ENCODE peak calls at places on chromosomes 2 and 18, in six cellular contexts. One of them, this sample, is unnamed.
A peak's percentile ranks its signal among the peaks of the same experiment; 100 is the strongest.

GRCh38 chr2:66488946-66489345 is 54.0 kb downstream of the MEIS1 start:
- DNase-seq in bronchial epithelial cell: no peak
- DNase-seq in fibroblast of mammary gland: no peak
- DNase-seq in head of caudate nucleus: no peak
- DNase-seq in caudate nucleus: no peak
- DNase-seq in HEK293T: no peak
- DNase-seq in this sample: no peak

GRCh38 chr2:8892149-8892548 is 54.7 kb upstream of the KIDINS220 start:
- DNase-seq in bronchial epithelial cell: no peak
- DNase-seq in fibroblast of mammary gland: no peak
- DNase-seq in head of caudate nucleus: no peak
- DNase-seq in caudate nucleus: no peak
- DNase-seq in HEK293T: no peak
- DNase-seq in this sample: no peak

GRCh38 chr18:76476665-76477561 is 18.1 kb downstream of the ZNF516 start:
- DNase-seq in bronchial epithelial cell: peak; percentile 84
- DNase-seq in fibroblast of mammary gland: peak; percentile 96
- DNase-seq in head of caudate nucleus: no peak
- DNase-seq in caudate nucleus: no peak
- DNase-seq in HEK293T: no peak
- DNase-seq in this sample: peak; percentile 58

GRCh38 chr2:44960871-44961270 is 19.4 kb downstream of the SIX3 start:
- DNase-seq in bronchial epithelial cell: no peak
- DNase-seq in fibroblast of mammary gland: no peak
- DNase-seq in head of caudate nucleus: no peak
- DNase-seq in caudate nucleus: no peak
- DNase-seq in HEK293T: no peak
- DNase-seq in this sample: no peak

GRCh38 chr18:36297419-36298112 is at the start of gene FHOD3:
- DNase-seq in bronchial epithelial cell: no peak
- DNase-seq in fibroblast of mammary gland: peak; percentile 38
- DNase-seq in head of caudate nucleus: peak; percentile 65
- DNase-seq in caudate nucleus: no peak
- DNase-seq in HEK293T: peak; percentile 95
- DNase-seq in this sample: peak; percentile 27

GRCh38 chr18:23136326-23137092 is 1.2 kb downstream of the CABLES1 start:
- DNase-seq in bronchial epithelial cell: no peak
- DNase-seq in fibroblast of mammary gland: no peak
- DNase-seq in head of caudate nucleus: peak; percentile 31
- DNase-seq in caudate nucleus: peak; percentile 28
- DNase-seq in HEK293T: peak; percentile 60
- DNase-seq in this sample: no peak

GRCh38 chr2:151289972-151290335 is 486 bp upstream of the NMI start:
- DNase-seq in bronchial epithelial cell: peak; percentile 84
- DNase-seq in fibroblast of mammary gland: peak; percentile 71
- DNase-seq in head of caudate nucleus: no peak
- DNase-seq in caudate nucleus: no peak
- DNase-seq in HEK293T: no peak
- DNase-seq in this sample: peak; percentile 46

GRCh38 chr2:28342081-28342967 is 50.3 kb upstream of the FOSL2 start:
- DNase-seq in bronchial epithelial cell: peak; percentile 23
- DNase-seq in fibroblast of mammary gland: peak; percentile 88
- DNase-seq in head of caudate nucleus: peak; percentile 26
- DNase-seq in caudate nucleus: no peak
- DNase-seq in HEK293T: no peak
- DNase-seq in this sample: peak; percentile 74

GRCh38 chr2:151379191-151379590 is 21.8 kb downstream of the TNFAIP6 start:
- DNase-seq in bronchial epithelial cell: no peak
- DNase-seq in fibroblast of mammary gland: peak; percentile 81
- DNase-seq in head of caudate nucleus: no peak
- DNase-seq in caudate nucleus: no peak
- DNase-seq in HEK293T: no peak
- DNase-seq in this sample: no peak

GRCh38 chr2:25567406-25567805 is 106.0 kb downstream of the DTNB start:
- DNase-seq in bronchial epithelial cell: peak; percentile 45
- DNase-seq in fibroblast of mammary gland: peak; percentile 60
- DNase-seq in head of caudate nucleus: no peak
- DNase-seq in caudate nucleus: peak; percentile 39
- DNase-seq in HEK293T: peak; percentile 28
- DNase-seq in this sample: peak; percentile 53

GRCh38 chr18:6842081-6842480 is 112.6 kb downstream of the ARHGAP28 start:
- DNase-seq in bronchial epithelial cell: no peak
- DNase-seq in fibroblast of mammary gland: no peak
- DNase-seq in head of caudate nucleus: no peak
- DNase-seq in caudate nucleus: no peak
- DNase-seq in HEK293T: no peak
- DNase-seq in this sample: no peak

GRCh38 chr2:45984366-45984765 is 312.8 kb upstream of the EPAS1 start:
- DNase-seq in bronchial epithelial cell: no peak
- DNase-seq in fibroblast of mammary gland: no peak
- DNase-seq in head of caudate nucleus: no peak
- DNase-seq in caudate nucleus: no peak
- DNase-seq in HEK293T: no peak
- DNase-seq in this sample: no peak

GRCh38 chr2:101361519-101361918 is 25.8 kb downstream of the CREG2 start:
- DNase-seq in bronchial epithelial cell: no peak
- DNase-seq in fibroblast of mammary gland: no peak
- DNase-seq in head of caudate nucleus: no peak
- DNase-seq in caudate nucleus: no peak
- DNase-seq in HEK293T: no peak
- DNase-seq in this sample: no peak

GRCh38 chr2:163649080-163649479 is 86.7 kb downstream of the FIGN start:
- DNase-seq in bronchial epithelial cell: peak; percentile 32
- DNase-seq in fibroblast of mammary gland: peak; percentile 43
- DNase-seq in head of caudate nucleus: no peak
- DNase-seq in caudate nucleus: no peak
- DNase-seq in HEK293T: no peak
- DNase-seq in this sample: no peak

GRCh38 chr2:34936089-34936488 is 1337.0 kb upstream of the FAM98A start:
- DNase-seq in bronchial epithelial cell: no peak
- DNase-seq in fibroblast of mammary gland: no peak
- DNase-seq in head of caudate nucleus: no peak
- DNase-seq in caudate nucleus: no peak
- DNase-seq in HEK293T: no peak
- DNase-seq in this sample: no peak

GRCh38 chr18:74310411-74310810 is 5.2 kb upstream of the C18orf63 start:
- DNase-seq in bronchial epithelial cell: peak; percentile 81
- DNase-seq in fibroblast of mammary gland: peak; percentile 71
- DNase-seq in head of caudate nucleus: no peak
- DNase-seq in caudate nucleus: no peak
- DNase-seq in HEK293T: peak; percentile 8
- DNase-seq in this sample: peak; percentile 41

GRCh38 chr2:147696426-147696825 is 148.4 kb upstream of the ACVR2A start:
- DNase-seq in bronchial epithelial cell: peak; percentile 81
- DNase-seq in fibroblast of mammary gland: no peak
- DNase-seq in head of caudate nucleus: no peak
- DNase-seq in caudate nucleus: no peak
- DNase-seq in HEK293T: no peak
- DNase-seq in this sample: peak; percentile 4

GRCh38 chr2:33788044-33788443 is 188.9 kb upstream of the FAM98A start:
- DNase-seq in bronchial epithelial cell: peak; percentile 29
- DNase-seq in fibroblast of mammary gland: peak; percentile 59
- DNase-seq in head of caudate nucleus: no peak
- DNase-seq in caudate nucleus: no peak
- DNase-seq in HEK293T: no peak
- DNase-seq in this sample: peak; percentile 26

GRCh38 chr2:467892-468630 is 180.2 kb upstream of the ALKAL2 start:
- DNase-seq in bronchial epithelial cell: no peak
- DNase-seq in fibroblast of mammary gland: no peak
- DNase-seq in head of caudate nucleus: peak; percentile 28
- DNase-seq in caudate nucleus: peak; percentile 14
- DNase-seq in HEK293T: no peak
- DNase-seq in this sample: no peak

GRCh38 chr2:111100765-111101162 is 19.9 kb upstream of the BCL2L11 start:
- DNase-seq in bronchial epithelial cell: peak; percentile 68
- DNase-seq in fibroblast of mammary gland: peak; percentile 14
- DNase-seq in head of caudate nucleus: no peak
- DNase-seq in caudate nucleus: no peak
- DNase-seq in HEK293T: no peak
- DNase-seq in this sample: peak; percentile 14

GRCh38 chr18:79606621-79607331 is 72.8 kb upstream of the CTDP1 start:
- DNase-seq in bronchial epithelial cell: no peak
- DNase-seq in fibroblast of mammary gland: no peak
- DNase-seq in head of caudate nucleus: no peak
- DNase-seq in caudate nucleus: no peak
- DNase-seq in HEK293T: no peak
- DNase-seq in this sample: no peak

GRCh38 chr2:178282075-178282474 is 87.8 kb downstream of the OSBPL6 start:
- DNase-seq in bronchial epithelial cell: peak; percentile 88
- DNase-seq in fibroblast of mammary gland: peak; percentile 92
- DNase-seq in head of caudate nucleus: no peak
- DNase-seq in caudate nucleus: no peak
- DNase-seq in HEK293T: no peak
- DNase-seq in this sample: peak; percentile 58

GRCh38 chr2:110101280-110101844 is 14.3 kb downstream of the MALL start:
- DNase-seq in bronchial epithelial cell: peak; percentile 99
- DNase-seq in fibroblast of mammary gland: peak; percentile 100
- DNase-seq in head of caudate nucleus: peak; percentile 62
- DNase-seq in caudate nucleus: peak; percentile 52
- DNase-seq in HEK293T: no peak
- DNase-seq in this sample: peak; percentile 100

GRCh38 chr18:52353589-52353988 is 13.6 kb downstream of the DCC start:
- DNase-seq in bronchial epithelial cell: no peak
- DNase-seq in fibroblast of mammary gland: no peak
- DNase-seq in head of caudate nucleus: no peak
- DNase-seq in caudate nucleus: peak; percentile 28
- DNase-seq in HEK293T: no peak
- DNase-seq in this sample: no peak